ENCODE peak calls at places on chromosomes 6 and 20, in ten cellular contexts. One of them, this sample, is unnamed.

GRCh38 chr6:169097336-169098052 is 156.2 kb downstream of the THBS2 start:
- DNase-seq in tibial nerve: no peak
- DNase-seq in H9: no peak
- DNase-seq in PC-9: no peak
- DNase-seq in GM23248: peak
- DNase-seq in breast epithelium: no peak
- DNase-seq in endodermal cell: no peak
- DNase-seq in CD4-positive, alpha-beta T cell: no peak
- DNase-seq in iPS DF 6.9: no peak
- DNase-seq in Karpas-422: no peak
- DNase-seq in this sample: no peak

GRCh38 chr6:33029297-33030184 is 20.1 kb upstream of the HLA-DOA start:
- DNase-seq in tibial nerve: no peak
- DNase-seq in GM23248: peak
- DNase-seq in Karpas-422: peak
- DNase-seq in endodermal cell: no peak
- DNase-seq in PC-9: no peak
- DNase-seq in breast epithelium: no peak
- DNase-seq in CD4-positive, alpha-beta T cell: no peak
- DNase-seq in H9: no peak
- DNase-seq in iPS DF 6.9: no peak
- DNase-seq in this sample: no peak

GRCh38 chr6:130134594-130134993 is 88.2 kb downstream of the SAMD3 start:
- DNase-seq in endodermal cell: no peak
- DNase-seq in GM23248: no peak
- DNase-seq in Karpas-422: no peak
- DNase-seq in iPS DF 6.9: no peak
- DNase-seq in H9: no peak
- DNase-seq in CD4-positive, alpha-beta T cell: no peak
- DNase-seq in tibial nerve: no peak
- DNase-seq in breast epithelium: no peak
- DNase-seq in PC-9: no peak
- DNase-seq in this sample: no peak

GRCh38 chr6:36610576-36611336 is 16.6 kb downstream of the SRSF3 start:
- DNase-seq in PC-9: no peak
- DNase-seq in H9: no peak
- DNase-seq in endodermal cell: no peak
- DNase-seq in tibial nerve: no peak
- DNase-seq in Karpas-422: no peak
- DNase-seq in GM23248: peak
- DNase-seq in CD4-positive, alpha-beta T cell: no peak
- DNase-seq in breast epithelium: no peak
- DNase-seq in iPS DF 6.9: no peak
- DNase-seq in this sample: no peak

GRCh38 chr6:144659202-144659731 is 374.1 kb downstream of the UTRN start:
- DNase-seq in H9: peak
- DNase-seq in GM23248: peak
- DNase-seq in CD4-positive, alpha-beta T cell: no peak
- DNase-seq in endodermal cell: peak
- DNase-seq in PC-9: no peak
- DNase-seq in breast epithelium: peak
- DNase-seq in iPS DF 6.9: no peak
- DNase-seq in Karpas-422: no peak
- DNase-seq in tibial nerve: no peak
- DNase-seq in this sample: no peak

GRCh38 chr6:11143394-11144371 is 32.2 kb upstream of the ERVFRD-1 start:
- DNase-seq in CD4-positive, alpha-beta T cell: no peak
- DNase-seq in tibial nerve: peak
- DNase-seq in GM23248: peak
- DNase-seq in PC-9: peak
- DNase-seq in endodermal cell: no peak
- DNase-seq in iPS DF 6.9: no peak
- DNase-seq in breast epithelium: no peak
- DNase-seq in Karpas-422: no peak
- DNase-seq in H9: no peak
- DNase-seq in this sample: no peak

GRCh38 chr6:47169785-47170685 is 127.9 kb upstream of the ADGRF1 start:
- DNase-seq in endodermal cell: no peak
- DNase-seq in iPS DF 6.9: no peak
- DNase-seq in GM23248: peak
- DNase-seq in tibial nerve: no peak
- DNase-seq in PC-9: no peak
- DNase-seq in breast epithelium: no peak
- DNase-seq in H9: no peak
- DNase-seq in CD4-positive, alpha-beta T cell: no peak
- DNase-seq in Karpas-422: no peak
- DNase-seq in this sample: no peak

GRCh38 chr6:123587838-123588545 is 48.8 kb downstream of the TRDN start:
- DNase-seq in Karpas-422: no peak
- DNase-seq in endodermal cell: peak
- DNase-seq in tibial nerve: no peak
- DNase-seq in iPS DF 6.9: no peak
- DNase-seq in H9: peak
- DNase-seq in PC-9: no peak
- DNase-seq in GM23248: no peak
- DNase-seq in breast epithelium: no peak
- DNase-seq in CD4-positive, alpha-beta T cell: no peak
- DNase-seq in this sample: no peak

GRCh38 chr6:87731818-87732661 is 30.0 kb upstream of the AKIRIN2 start:
- DNase-seq in breast epithelium: peak
- DNase-seq in tibial nerve: peak
- DNase-seq in endodermal cell: no peak
- DNase-seq in GM23248: peak
- DNase-seq in iPS DF 6.9: no peak
- DNase-seq in PC-9: peak
- DNase-seq in CD4-positive, alpha-beta T cell: peak
- DNase-seq in H9: no peak
- DNase-seq in Karpas-422: no peak
- DNase-seq in this sample: no peak

GRCh38 chr6:53095716-53096115 is 30.5 kb downstream of the FBXO9 start:
- DNase-seq in Karpas-422: no peak
- DNase-seq in iPS DF 6.9: no peak
- DNase-seq in PC-9: no peak
- DNase-seq in endodermal cell: no peak
- DNase-seq in H9: no peak
- DNase-seq in breast epithelium: no peak
- DNase-seq in CD4-positive, alpha-beta T cell: no peak
- DNase-seq in tibial nerve: no peak
- DNase-seq in GM23248: peak
- DNase-seq in this sample: no peak

DNA sequence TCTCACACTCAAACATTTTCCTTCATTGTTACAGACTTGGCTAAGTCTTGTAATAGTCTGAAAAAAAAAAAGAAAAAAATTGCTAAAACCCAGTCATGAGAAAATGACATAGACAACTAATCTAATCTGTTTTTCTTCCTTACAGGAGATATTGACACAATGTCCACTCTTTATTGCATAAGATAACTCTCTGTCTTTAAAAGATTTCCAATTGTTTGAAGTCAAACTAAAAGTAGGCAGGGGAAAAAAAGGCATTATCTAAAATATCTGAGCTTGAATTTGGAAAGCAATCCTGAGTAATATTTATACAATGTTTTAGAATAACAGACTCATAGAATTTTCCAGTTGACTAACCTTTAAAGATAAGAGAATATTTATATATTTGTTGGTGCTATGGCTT is 233.0 kb upstream of the CEP162 start:
- DNase-seq in Karpas-422: no peak
- DNase-seq in H9: no peak
- DNase-seq in tibial nerve: no peak
- DNase-seq in CD4-positive, alpha-beta T cell: no peak
- DNase-seq in endodermal cell: no peak
- DNase-seq in iPS DF 6.9: no peak
- DNase-seq in breast epithelium: no peak
- DNase-seq in GM23248: no peak
- DNase-seq in PC-9: no peak
- DNase-seq in this sample: no peak
- H3K27ac ChIP-seq in Karpas-422: no peak
- H3K27ac ChIP-seq in H9: no peak
- H3K27ac ChIP-seq in tibial nerve: no peak
- H3K27ac ChIP-seq in CD4-positive, alpha-beta T cell: no peak
- H3K27ac ChIP-seq in endodermal cell: no peak
- H3K27ac ChIP-seq in iPS DF 6.9: no peak
- H3K27ac ChIP-seq in breast epithelium: no peak
- H3K27ac ChIP-seq in GM23248: no peak
- H3K27ac ChIP-seq in PC-9: no peak
- H3K27ac ChIP-seq in this sample: no peak

GRCh38 chr6:43733471-43734293 is 36.3 kb upstream of the VEGFA start:
- DNase-seq in endodermal cell: peak
- DNase-seq in tibial nerve: no peak
- DNase-seq in CD4-positive, alpha-beta T cell: no peak
- DNase-seq in PC-9: no peak
- DNase-seq in H9: peak
- DNase-seq in iPS DF 6.9: no peak
- DNase-seq in GM23248: no peak
- DNase-seq in Karpas-422: no peak
- DNase-seq in breast epithelium: no peak
- DNase-seq in this sample: no peak
- H3K27ac ChIP-seq in endodermal cell: no peak
- H3K27ac ChIP-seq in tibial nerve: no peak
- H3K27ac ChIP-seq in CD4-positive, alpha-beta T cell: no peak
- H3K27ac ChIP-seq in PC-9: no peak
- H3K27ac ChIP-seq in H9: no peak
- H3K27ac ChIP-seq in iPS DF 6.9: no peak
- H3K27ac ChIP-seq in GM23248: no peak
- H3K27ac ChIP-seq in Karpas-422: no peak
- H3K27ac ChIP-seq in breast epithelium: no peak
- H3K27ac ChIP-seq in this sample: no peak

GRCh38 chr6:74439412-74439811 is 743.4 kb downstream of the CD109 start:
- DNase-seq in iPS DF 6.9: no peak
- DNase-seq in breast epithelium: no peak
- DNase-seq in CD4-positive, alpha-beta T cell: no peak
- DNase-seq in H9: no peak
- DNase-seq in Karpas-422: no peak
- DNase-seq in PC-9: no peak
- DNase-seq in GM23248: no peak
- DNase-seq in tibial nerve: no peak
- DNase-seq in endodermal cell: no peak
- DNase-seq in this sample: no peak
- H3K27ac ChIP-seq in iPS DF 6.9: no peak
- H3K27ac ChIP-seq in breast epithelium: no peak
- H3K27ac ChIP-seq in CD4-positive, alpha-beta T cell: no peak
- H3K27ac ChIP-seq in H9: no peak
- H3K27ac ChIP-seq in Karpas-422: no peak
- H3K27ac ChIP-seq in PC-9: no peak
- H3K27ac ChIP-seq in GM23248: no peak
- H3K27ac ChIP-seq in tibial nerve: no peak
- H3K27ac ChIP-seq in endodermal cell: no peak
- H3K27ac ChIP-seq in this sample: no peak

GRCh38 chr20:32510120-32510600 is 75.0 kb downstream of the NOL4L start:
- DNase-seq in endodermal cell: peak
- DNase-seq in H9: peak
- DNase-seq in iPS DF 6.9: no peak
- DNase-seq in PC-9: no peak
- DNase-seq in CD4-positive, alpha-beta T cell: no peak
- DNase-seq in Karpas-422: no peak
- DNase-seq in tibial nerve: no peak
- DNase-seq in GM23248: no peak
- DNase-seq in breast epithelium: no peak
- DNase-seq in this sample: no peak

GRCh38 chr20:32508775-32509119 is 76.4 kb downstream of the NOL4L start:
- DNase-seq in Karpas-422: no peak
- DNase-seq in CD4-positive, alpha-beta T cell: no peak
- DNase-seq in endodermal cell: peak
- DNase-seq in PC-9: no peak
- DNase-seq in H9: peak
- DNase-seq in iPS DF 6.9: no peak
- DNase-seq in GM23248: no peak
- DNase-seq in tibial nerve: no peak
- DNase-seq in breast epithelium: no peak
- DNase-seq in this sample: no peak

GRCh38 chr20:32507998-32508774 is 76.9 kb downstream of the NOL4L start:
- DNase-seq in iPS DF 6.9: no peak
- DNase-seq in endodermal cell: peak
- DNase-seq in PC-9: no peak
- DNase-seq in CD4-positive, alpha-beta T cell: no peak
- DNase-seq in tibial nerve: no peak
- DNase-seq in H9: peak
- DNase-seq in GM23248: no peak
- DNase-seq in breast epithelium: no peak
- DNase-seq in Karpas-422: no peak
- DNase-seq in this sample: no peak

GRCh38 chr20:32510601-32511357 is 74.4 kb downstream of the NOL4L start:
- DNase-seq in iPS DF 6.9: no peak
- DNase-seq in Karpas-422: no peak
- DNase-seq in GM23248: no peak
- DNase-seq in breast epithelium: no peak
- DNase-seq in endodermal cell: peak
- DNase-seq in H9: peak
- DNase-seq in CD4-positive, alpha-beta T cell: no peak
- DNase-seq in PC-9: no peak
- DNase-seq in tibial nerve: no peak
- DNase-seq in this sample: no peak

GRCh38 chr20:32509639-32510066 is 75.5 kb downstream of the NOL4L start:
- DNase-seq in H9: peak
- DNase-seq in tibial nerve: no peak
- DNase-seq in PC-9: peak
- DNase-seq in Karpas-422: no peak
- DNase-seq in endodermal cell: peak
- DNase-seq in GM23248: no peak
- DNase-seq in iPS DF 6.9: no peak
- DNase-seq in breast epithelium: peak
- DNase-seq in CD4-positive, alpha-beta T cell: peak
- DNase-seq in this sample: no peak
- H3K27ac ChIP-seq in H9: no peak
- H3K27ac ChIP-seq in tibial nerve: no peak
- H3K27ac ChIP-seq in PC-9: no peak
- H3K27ac ChIP-seq in Karpas-422: no peak
- H3K27ac ChIP-seq in endodermal cell: no peak
- H3K27ac ChIP-seq in GM23248: no peak
- H3K27ac ChIP-seq in iPS DF 6.9: no peak
- H3K27ac ChIP-seq in breast epithelium: no peak
- H3K27ac ChIP-seq in CD4-positive, alpha-beta T cell: peak
- H3K27ac ChIP-seq in this sample: no peak

DNA sequence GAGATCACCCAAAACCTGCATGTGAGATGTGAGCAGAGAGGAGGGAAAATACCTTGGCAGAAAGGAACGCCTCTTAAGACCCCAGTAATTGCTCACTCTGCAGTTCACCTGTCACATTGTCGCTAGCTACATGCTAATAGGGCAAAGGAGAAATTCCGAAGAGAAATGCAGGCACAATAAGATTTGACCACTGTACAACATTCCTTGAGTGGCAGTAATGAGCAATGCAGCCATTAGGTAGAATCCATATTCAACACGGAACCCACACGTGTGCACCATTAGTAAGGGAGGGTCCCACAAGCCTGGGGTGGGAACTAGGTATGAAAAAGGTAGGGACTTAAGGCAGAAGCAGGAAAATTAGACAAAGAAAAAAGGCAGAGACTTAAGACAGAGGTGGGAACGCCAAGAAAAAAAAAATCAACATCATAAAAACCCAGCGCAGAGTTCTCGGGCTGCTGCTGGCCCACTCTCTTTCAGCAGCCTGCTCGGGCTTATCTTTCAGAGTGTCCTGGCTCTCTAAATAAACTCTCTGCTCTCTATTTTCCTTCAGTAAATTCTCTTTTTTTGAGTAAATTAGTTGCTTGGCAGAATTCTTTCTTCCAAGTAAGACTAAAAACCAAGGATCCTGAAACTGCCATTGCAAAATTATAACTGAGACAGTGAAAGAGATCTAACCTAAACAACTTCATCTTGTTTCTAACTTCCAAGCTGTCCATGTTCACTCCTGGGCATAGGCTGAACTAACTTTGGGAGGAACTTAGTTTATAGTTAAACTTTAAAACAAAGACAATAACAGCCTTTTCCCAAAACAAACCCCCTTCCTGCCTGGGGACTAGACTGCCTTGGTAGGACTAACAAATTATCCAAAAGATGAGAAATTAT is 116.5 kb downstream of the CD24 start:
- DNase-seq in PC-9: no peak
- DNase-seq in breast epithelium: no peak
- DNase-seq in Karpas-422: no peak
- DNase-seq in tibial nerve: no peak
- DNase-seq in iPS DF 6.9: no peak
- DNase-seq in GM23248: peak
- DNase-seq in H9: no peak
- DNase-seq in endodermal cell: no peak
- DNase-seq in CD4-positive, alpha-beta T cell: no peak
- DNase-seq in this sample: no peak
- H3K27ac ChIP-seq in PC-9: peak
- H3K27ac ChIP-seq in breast epithelium: peak
- H3K27ac ChIP-seq in Karpas-422: no peak
- H3K27ac ChIP-seq in tibial nerve: no peak
- H3K27ac ChIP-seq in iPS DF 6.9: no peak
- H3K27ac ChIP-seq in GM23248: peak
- H3K27ac ChIP-seq in H9: no peak
- H3K27ac ChIP-seq in endodermal cell: no peak
- H3K27ac ChIP-seq in CD4-positive, alpha-beta T cell: no peak
- H3K27ac ChIP-seq in this sample: no peak

This sample was measured in substantia nigra.